ENCODE peak calls at places on chromosome 10, in four cellular contexts. H, F, G and L are unnamed samples.

GRCh38 chr10:3471927-3472704 is 299.5 kb upstream of the PITRM1 start:
- DNase-seq in H (no peak), F (peak; percentile 45), G (no peak), L (no peak)

GRCh38 chr10:103682631-103683030 is 172.7 kb downstream of the SH3PXD2A start:
- DNase-seq in H (no peak), F (no peak), G (no peak), L (no peak)

GRCh38 chr10:28072573-28072972 is 73.7 kb upstream of the ODAD2 start:
- DNase-seq in H (no peak), F (no peak), G (no peak), L (no peak)

GRCh38 chr10:71970331-71970730 is 6.1 kb downstream of the CHST3 start:
- DNase-seq in H (no peak), F (peak; percentile 37), G (peak; percentile 16), L (no peak)

GRCh38 chr10:131068311-131068710 is 243.2 kb downstream of the TCERG1L start:
- DNase-seq in H (no peak), F (no peak), G (no peak), L (no peak)

GRCh38 chr10:110992011-110992800 is 72.8 kb downstream of the SHOC2 start:
- DNase-seq in H (no peak), F (peak; percentile 23), G (no peak), L (no peak)

GRCh38 chr10:118805146-118805545 is 50.4 kb upstream of the CACUL1 start:
- DNase-seq in H (no peak), F (no peak), G (no peak), L (no peak)

GRCh38 chr10:77707570-77707969 is 70.0 kb upstream of the KCNMA1 start:
- DNase-seq in H (no peak), F (no peak), G (no peak), L (no peak)

GRCh38 chr10:104054430-104054829 is 31.2 kb downstream of the COL17A1 start:
- DNase-seq in H (no peak), F (peak; percentile 23), G (no peak), L (no peak)

GRCh38 chr10:71083457-71083975 is 128.9 kb upstream of the UNC5B start:
- DNase-seq in H (no peak), F (no peak), G (no peak), L (no peak)

GRCh38 chr10:119039161-119039560 is 9.6 kb downstream of the NANOS1 start:
- DNase-seq in H (no peak), F (no peak), G (no peak), L (no peak)

GRCh38 chr10:132419631-132420468 is 22.9 kb downstream of the PWWP2B start:
- DNase-seq in H (no peak), F (no peak), G (no peak), L (peak; percentile 52)